ENCODE peak calls at places on chromosome 11, in six cellular contexts. T is GM23248, G is SK-N-SH, X is MM.1S, H is HCT116, A is GM23338. N is an unnamed sample.

GRCh38 chr11:32172771-32173170 is 81.9 kb downstream of the RCN1 start:
- DNase-seq in H (no peak), X (no peak), A (peak), T (peak), G (no peak), N (no peak)

GRCh38 chr11:4161305-4161704 is 66.7 kb downstream of the RRM1 start:
- DNase-seq in G (no peak), X (no peak), H (no peak), A (no peak), T (no peak), N (no peak)

GRCh38 chr11:592918-593317 is 16.6 kb downstream of the PHRF1 start:
- DNase-seq in H (no peak), T (no peak), G (no peak), A (no peak), X (no peak), N (no peak)

GRCh38 chr11:27497284-27497866 is 9.2 kb downstream of the LIN7C start:
- DNase-seq in G (peak), A (peak), X (peak), T (peak), H (no peak), N (peak)

GRCh38 chr11:130861283-130861682 is 55.0 kb downstream of the SNX19 start:
- DNase-seq in A (no peak), X (no peak), H (no peak), T (no peak), G (no peak), N (no peak)

GRCh38 chr11:112511906-112512305 is 251.2 kb upstream of the PLET1 start:
- DNase-seq in X (no peak), G (no peak), H (no peak), A (no peak), T (no peak), N (no peak)

GRCh38 chr11:135075740-135076139 is 663.7 kb upstream of the B3GAT1 start:
- DNase-seq in G (no peak), H (peak), A (peak), T (peak), X (peak), N (peak)

GRCh38 chr11:17229481-17230152 is 21.8 kb upstream of the PIK3C2A start:
- DNase-seq in G (no peak), T (peak), H (no peak), X (no peak), A (no peak), N (no peak)

GRCh38 chr11:72100009-72100408 is 3.1 kb downstream of the LAMTOR1 start:
- DNase-seq in G (no peak), X (no peak), T (no peak), A (no peak), H (no peak), N (no peak)

GRCh38 chr11:61032824-61033223 is 61.3 kb downstream of the CD6 start:
- DNase-seq in T (no peak), A (no peak), X (no peak), G (no peak), H (no peak), N (no peak)

GRCh38 chr11:46050065-46050464 is 71.2 kb downstream of the PHF21A start:
- DNase-seq in H (peak), A (peak), T (peak), G (no peak), X (no peak), N (peak)

GRCh38 chr11:68974421-68975194 is 6.2 kb downstream of the MRGPRD start:
- DNase-seq in X (peak), H (peak), A (peak), G (no peak), T (peak), N (peak)

GRCh38 chr11:119206512-119207299 is 567 bp downstream of the CBL start:
- DNase-seq in A (peak), T (peak), H (no peak), G (peak), X (peak), N (peak)

GRCh38 chr11:59187587-59187986 is 15.7 kb downstream of the DTX4 start:
- DNase-seq in H (no peak), X (no peak), T (peak), G (no peak), A (no peak), N (peak)

GRCh38 chr11:132623496-132623895 is 908.8 kb downstream of the OPCML start:
- DNase-seq in T (no peak), A (no peak), H (no peak), X (no peak), G (no peak), N (no peak)

GRCh38 chr11:72683782-72684200 is 9.6 kb upstream of the PDE2A start:
- DNase-seq in T (peak), H (no peak), X (no peak), A (peak), G (peak), N (peak)

GRCh38 chr11:96254087-96254486 is 88.9 kb downstream of the MAML2 start:
- DNase-seq in G (no peak), A (peak), T (peak), H (no peak), X (peak), N (no peak)

GRCh38 chr11:89458646-89459045 is 32.5 kb downstream of the NOX4 start:
- DNase-seq in G (no peak), X (no peak), T (no peak), H (no peak), A (no peak), N (no peak)

GRCh38 chr11:30313580-30313979 is 9.3 kb upstream of the ARL14EP start:
- DNase-seq in H (no peak), X (no peak), A (no peak), T (peak), G (no peak), N (no peak)

GRCh38 chr11:94574193-94574961 is 7.2 kb downstream of the PIWIL4 start:
- DNase-seq in G (no peak), A (no peak), T (peak), H (no peak), X (no peak), N (peak)

GRCh38 chr11:128908391-128909246 is 17.5 kb downstream of the KCNJ5 start:
- DNase-seq in H (peak), A (no peak), X (no peak), G (peak), T (peak), N (peak)

GRCh38 chr11:107562647-107563208 is 2.8 kb downstream of the ALKBH8 start:
- DNase-seq in T (peak), H (peak), G (no peak), A (no peak), X (no peak), N (no peak)

GRCh38 chr11:124717786-124718634 is 21.7 kb upstream of the NRGN start:
- DNase-seq in X (peak), G (peak), H (no peak), A (peak), T (peak), N (peak)

GRCh38 chr11:57776101-57776511 is 14.5 kb downstream of the CTNND1 start:
- DNase-seq in G (no peak), A (peak), X (no peak), H (no peak), T (peak), N (no peak)

GRCh38 chr11:93478841-93479240 is 64.3 kb downstream of the SMCO4 start:
- DNase-seq in G (no peak), X (no peak), A (no peak), H (no peak), T (no peak), N (no peak)

GRCh38 chr11:109914038-109914437 is 179.2 kb upstream of the ZC3H12C start:
- DNase-seq in T (no peak), G (no peak), A (peak), H (peak), X (no peak), N (peak)

GRCh38 chr11:79078999-79079398 is 361.8 kb downstream of the TENM4 start:
- DNase-seq in A (no peak), T (no peak), G (peak), X (no peak), H (no peak), N (no peak)

GRCh38 chr11:110075087-110075821 is 17.9 kb upstream of the ZC3H12C start:
- DNase-seq in G (no peak), H (no peak), T (no peak), X (no peak), A (no peak), N (no peak)

GRCh38 chr11:59918987-59919589 is 19.1 kb upstream of the OOSP1 start:
- DNase-seq in X (peak), T (peak), A (peak), H (peak), G (peak), N (peak)

GRCh38 chr11:17224727-17225126 is 16.9 kb upstream of the PIK3C2A start:
- DNase-seq in T (no peak), A (no peak), G (no peak), H (no peak), X (no peak), N (peak)

GRCh38 chr11:113591122-113591521 is 115.0 kb downstream of the TMPRSS5 start:
- DNase-seq in A (no peak), G (peak), H (no peak), X (no peak), T (no peak), N (no peak)

GRCh38 chr11:126443120-126443519 is 87.6 kb downstream of the ST3GAL4 start:
- DNase-seq in A (no peak), T (no peak), X (peak), G (peak), H (no peak), N (no peak)

GRCh38 chr11:119388103-119388502 is 6.6 kb upstream of the USP2 start:
- DNase-seq in A (no peak), H (no peak), T (no peak), X (no peak), G (no peak), N (no peak)

GRCh38 chr11:36453678-36454077 is 56.4 kb downstream of the TRAF6 start:
- DNase-seq in H (no peak), T (peak), A (no peak), G (no peak), X (no peak), N (no peak)

GRCh38 chr11:100831929-100832480 is 144.9 kb downstream of the ARHGAP42 start:
- DNase-seq in T (peak), H (no peak), A (no peak), X (no peak), G (no peak), N (no peak)

GRCh38 chr11:3135491-3136440 is 29.3 kb downstream of the OSBPL5 start:
- DNase-seq in G (no peak), H (no peak), A (peak), T (no peak), X (no peak), N (no peak)

GRCh38 chr11:69215784-69216415 is 60.2 kb downstream of the SMIM38 start:
- DNase-seq in X (no peak), G (no peak), A (no peak), T (peak), H (no peak), N (no peak)

GRCh38 chr11:63889344-63889743 is 27.6 kb downstream of the RCOR2 start:
- DNase-seq in T (no peak), G (no peak), H (no peak), X (no peak), A (no peak), N (peak)
- H3K27ac ChIP-seq in T (peak), G (no peak), H (no peak), X (no peak), A (peak), N (peak)

GRCh38 chr11:82792822-82793569 is 59.3 kb upstream of the FAM181B start:
- DNase-seq in G (no peak), A (no peak), T (no peak), H (no peak), X (no peak), N (no peak)
- TF ChIP-seq EZH2phosphoT487 in G (no peak), A (no peak), T (no peak), H (no peak), X (no peak), N (no peak)

GRCh38 chr11:12803086-12803826 is 129.0 kb downstream of the TEAD1 start:
- DNase-seq in G (no peak), T (peak), H (no peak), A (no peak), X (no peak), N (no peak)
- H3K27ac ChIP-seq in G (peak), T (peak), H (peak), A (peak), X (no peak), N (peak)

DNA sequence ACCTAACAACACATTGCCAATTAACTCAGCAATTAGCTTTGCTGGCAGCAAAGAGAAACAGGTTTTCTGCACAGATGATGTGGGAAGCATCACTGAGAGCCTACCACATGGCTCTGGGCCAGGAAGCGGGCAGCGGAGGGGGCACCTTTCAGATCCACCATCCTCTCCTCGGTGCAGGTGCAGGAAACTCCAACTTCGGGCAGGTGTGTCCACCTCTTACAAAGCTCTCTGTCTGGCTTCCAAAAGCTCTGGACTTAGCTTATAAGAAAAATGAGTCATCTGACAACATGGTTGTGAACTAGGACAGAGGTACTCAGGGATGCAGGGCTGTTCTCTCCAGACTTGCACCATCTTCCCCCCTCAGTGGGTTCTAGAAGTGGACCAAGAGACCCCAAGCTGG is 77.1 kb downstream of the RPS6KA4 start:
- DNase-seq in T (peak), A (no peak), X (peak), H (no peak), G (no peak), N (no peak)
- TF ChIP-seq EZH2phosphoT487 in T (no peak), A (no peak), X (no peak), H (no peak), G (no peak), N (no peak)

DNA sequence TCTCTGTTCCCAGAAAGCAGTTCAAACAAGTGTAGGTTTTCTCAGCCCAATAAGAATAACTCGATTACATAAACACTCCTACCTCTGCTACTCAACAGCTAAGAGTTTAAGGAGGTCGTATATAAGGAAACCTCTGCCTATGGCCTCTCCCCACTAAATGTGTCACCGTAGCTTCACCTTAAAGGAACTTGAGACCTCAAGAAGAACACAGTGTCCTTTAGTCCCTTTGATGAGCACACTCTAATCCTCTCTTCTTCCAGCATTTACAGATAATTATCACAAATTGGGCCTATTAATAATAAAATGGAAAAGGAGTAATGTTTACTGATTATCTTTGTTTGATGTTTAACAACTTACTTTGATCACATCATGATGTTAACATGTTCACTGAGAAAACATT is 7.1 kb downstream of the POU2AF3 start:
- DNase-seq in H (no peak), T (no peak), G (no peak), A (no peak), X (no peak), N (no peak)
- H3K27ac ChIP-seq in H (no peak), T (no peak), G (no peak), A (no peak), X (no peak), N (no peak)

N was measured in hepatocyte.